ENCODE peak calls at places on chromosomes 16 and 17, in six cellular contexts. One of them, this sample, is unnamed.

GRCh38 chr17:40515491-40516041 is 14.1 kb upstream of the TNS4 start:
- DNase-seq in body of pancreas: no peak
- DNase-seq in lower leg skin: no peak
- DNase-seq in tibial artery: peak; percentile 32
- DNase-seq in lower lobe of right lung: no peak
- DNase-seq in tibial nerve: no peak
- DNase-seq in this sample: no peak

GRCh38 chr17:1783834-1784611 is 22.2 kb downstream of the SERPINF1 start:
- DNase-seq in body of pancreas: peak; percentile 67
- DNase-seq in lower lobe of right lung: peak; percentile 86
- DNase-seq in lower leg skin: peak; percentile 93
- DNase-seq in tibial artery: peak; percentile 96
- DNase-seq in tibial nerve: peak; percentile 82
- DNase-seq in this sample: no peak

GRCh38 chr17:73900516-73900915 is 256.3 kb upstream of the SDK2 start:
- DNase-seq in lower lobe of right lung: no peak
- DNase-seq in tibial nerve: no peak
- DNase-seq in lower leg skin: no peak
- DNase-seq in tibial artery: no peak
- DNase-seq in body of pancreas: no peak
- DNase-seq in this sample: no peak

GRCh38 chr17:60601443-60602384 is 1.7 kb downstream of the PPM1D start:
- DNase-seq in tibial artery: no peak
- DNase-seq in lower leg skin: peak; percentile 40
- DNase-seq in tibial nerve: no peak
- DNase-seq in body of pancreas: peak; percentile 69
- DNase-seq in lower lobe of right lung: no peak
- DNase-seq in this sample: no peak

GRCh38 chr16:12262454-12263180 is 286.1 kb downstream of the SNX29 start:
- DNase-seq in body of pancreas: peak; percentile 56
- DNase-seq in tibial artery: no peak
- DNase-seq in lower leg skin: no peak
- DNase-seq in tibial nerve: no peak
- DNase-seq in lower lobe of right lung: no peak
- DNase-seq in this sample: no peak

GRCh38 chr16:57513371-57514102 is 22.8 kb downstream of the CCDC102A start:
- DNase-seq in lower lobe of right lung: peak; percentile 79
- DNase-seq in tibial nerve: no peak
- DNase-seq in lower leg skin: no peak
- DNase-seq in tibial artery: no peak
- DNase-seq in body of pancreas: no peak
- DNase-seq in this sample: no peak

GRCh38 chr17:79943354-79944241 is 92.1 kb downstream of the TBC1D16 start:
- DNase-seq in body of pancreas: no peak
- DNase-seq in lower lobe of right lung: peak; percentile 34
- DNase-seq in tibial nerve: no peak
- DNase-seq in lower leg skin: no peak
- DNase-seq in tibial artery: peak; percentile 59
- DNase-seq in this sample: no peak

GRCh38 chr16:4315185-4316102 is at the start of gene GLIS2:
- DNase-seq in tibial nerve: peak; percentile 66
- DNase-seq in lower leg skin: no peak
- DNase-seq in lower lobe of right lung: peak; percentile 83
- DNase-seq in tibial artery: peak; percentile 89
- DNase-seq in body of pancreas: peak; percentile 80
- DNase-seq in this sample: no peak

GRCh38 chr17:83182620-83183063 is 103.2 kb downstream of the METRNL start:
- DNase-seq in tibial nerve: peak; percentile 7
- DNase-seq in lower lobe of right lung: peak; percentile 62
- DNase-seq in lower leg skin: peak; percentile 83
- DNase-seq in body of pancreas: no peak
- DNase-seq in tibial artery: peak; percentile 73
- DNase-seq in this sample: no peak

DNA sequence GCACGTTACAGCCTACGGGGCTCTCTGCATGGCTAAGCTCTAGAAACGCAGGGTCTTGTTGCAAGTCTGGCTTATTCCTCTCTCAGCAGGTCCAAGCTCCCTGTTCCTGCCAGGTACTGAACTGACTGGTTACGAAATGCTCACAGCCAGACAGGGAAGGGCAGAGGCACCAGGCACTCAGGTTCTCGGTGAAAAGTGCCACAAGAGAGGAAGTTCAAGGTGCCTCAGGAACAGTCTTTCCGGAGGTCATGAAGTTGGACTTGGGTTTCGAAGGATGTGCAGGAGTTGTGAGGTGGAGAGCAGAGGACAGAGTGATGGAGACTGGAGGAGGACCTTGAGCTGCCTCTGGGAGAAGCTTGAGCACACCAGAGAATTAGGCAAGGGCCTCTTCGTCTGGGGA is 124.7 kb upstream of the GSE1 start:
- DNase-seq in lower leg skin: no peak
- DNase-seq in tibial nerve: no peak
- DNase-seq in body of pancreas: no peak
- DNase-seq in tibial artery: no peak
- DNase-seq in lower lobe of right lung: no peak
- DNase-seq in this sample: no peak
- H3K4me3 ChIP-seq in lower leg skin: no peak overlapping the region
- H3K4me3 ChIP-seq in tibial nerve: no peak overlapping the region
- H3K4me3 ChIP-seq in body of pancreas: no peak overlapping the region
- H3K4me3 ChIP-seq in tibial artery: no peak overlapping the region
- H3K4me3 ChIP-seq in lower lobe of right lung: no peak overlapping the region
- H3K4me3 ChIP-seq in this sample: no peak overlapping the region

GRCh38 chr17:46061435-46061834 is 62.4 kb downstream of the STH start:
- DNase-seq in tibial nerve: no peak
- DNase-seq in lower lobe of right lung: no peak
- DNase-seq in lower leg skin: no peak
- DNase-seq in tibial artery: no peak
- DNase-seq in body of pancreas: no peak
- DNase-seq in this sample: no peak
- TF ChIP-seq CTCF in tibial nerve: no peak
- TF ChIP-seq CTCF in lower lobe of right lung: peak; percentile 30
- TF ChIP-seq CTCF in lower leg skin: no peak
- TF ChIP-seq CTCF in tibial artery: peak; percentile 25
- TF ChIP-seq CTCF in body of pancreas: peak; percentile 46
- TF ChIP-seq CTCF in this sample: peak; percentile 14

GRCh38 chr17:13031718-13032350 is 14.0 kb upstream of the ELAC2 start:
- DNase-seq in lower lobe of right lung: peak; percentile 58
- DNase-seq in lower leg skin: peak; percentile 25
- DNase-seq in tibial artery: no peak
- DNase-seq in tibial nerve: no peak
- DNase-seq in body of pancreas: peak; percentile 58
- DNase-seq in this sample: peak; percentile 19
- H3K4me3 ChIP-seq in lower lobe of right lung: no peak overlapping the region
- H3K4me3 ChIP-seq in lower leg skin: no peak overlapping the region
- H3K4me3 ChIP-seq in tibial artery: no peak overlapping the region
- H3K4me3 ChIP-seq in tibial nerve: no peak overlapping the region
- H3K4me3 ChIP-seq in body of pancreas: no peak overlapping the region
- H3K4me3 ChIP-seq in this sample: no peak overlapping the region

DNA sequence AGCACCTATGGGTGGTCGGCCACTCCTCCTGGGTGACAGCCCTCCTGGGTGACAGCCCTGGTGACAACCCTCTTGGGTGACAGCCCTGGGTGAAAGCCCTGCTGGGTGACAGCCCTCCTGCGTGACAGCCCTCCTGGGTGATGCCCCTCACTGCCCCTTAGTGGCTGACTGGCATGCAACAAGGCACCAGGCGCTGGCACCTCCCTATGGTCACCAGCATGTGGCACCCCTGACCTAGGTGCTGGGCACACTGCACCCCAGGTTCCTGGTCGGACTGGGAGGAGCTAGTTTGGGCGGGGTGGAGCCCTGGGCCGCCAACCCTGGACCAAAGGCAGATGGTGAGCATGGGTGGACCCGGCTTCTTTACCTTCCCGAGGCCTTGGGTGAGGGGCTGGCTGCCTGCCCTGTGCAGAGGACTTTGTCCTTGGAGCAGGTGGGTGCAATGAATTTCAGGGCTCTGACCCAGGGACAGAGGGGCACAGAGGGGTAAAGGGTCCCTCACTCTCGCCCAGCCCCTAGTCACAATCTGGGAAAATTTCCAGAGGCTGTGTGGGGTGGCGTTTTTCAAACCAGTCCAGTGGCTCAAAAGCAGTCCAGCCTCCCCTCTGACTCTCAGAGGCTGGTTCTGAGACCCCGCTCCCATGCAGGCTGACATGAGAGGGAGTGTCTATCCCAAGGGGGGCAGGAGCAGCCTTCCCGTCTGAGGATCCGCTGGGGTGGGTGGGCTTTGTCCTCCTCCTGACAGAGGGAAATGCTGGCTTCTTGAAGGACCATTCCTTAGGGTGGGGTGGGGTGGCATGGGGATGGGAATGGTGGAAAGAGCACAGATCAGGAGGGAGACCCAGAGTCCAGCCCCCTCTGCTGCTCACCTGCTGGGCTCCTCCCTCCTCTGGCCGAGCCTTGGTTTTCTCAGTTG is 25.9 kb upstream of the TNFRSF13B start:
- DNase-seq in lower leg skin: no peak
- DNase-seq in lower lobe of right lung: no peak
- DNase-seq in body of pancreas: no peak
- DNase-seq in tibial artery: peak; percentile 61
- DNase-seq in tibial nerve: no peak
- DNase-seq in this sample: no peak
- TF ChIP-seq CTCF in lower leg skin: no peak
- TF ChIP-seq CTCF in lower lobe of right lung: no peak
- TF ChIP-seq CTCF in body of pancreas: no peak
- TF ChIP-seq CTCF in tibial artery: no peak
- TF ChIP-seq CTCF in tibial nerve: no peak
- TF ChIP-seq CTCF in this sample: peak; percentile 35

GRCh38 chr16:14303654-14304394 is 232.7 kb downstream of the MRTFB start:
- DNase-seq in tibial artery: peak; percentile 85
- DNase-seq in lower lobe of right lung: no peak
- DNase-seq in tibial nerve: no peak
- DNase-seq in lower leg skin: no peak
- DNase-seq in body of pancreas: peak; percentile 55
- DNase-seq in this sample: no peak
- H3K4me3 ChIP-seq in tibial artery: peak overlapping the region; percentile 82
- H3K4me3 ChIP-seq in lower lobe of right lung: peak overlapping the region; percentile 74
- H3K4me3 ChIP-seq in tibial nerve: peak overlapping the region; percentile 86
- H3K4me3 ChIP-seq in lower leg skin: peak overlapping the region; percentile 10
- H3K4me3 ChIP-seq in body of pancreas: peak overlapping the region; percentile 87
- H3K4me3 ChIP-seq in this sample: peak overlapping the region; percentile 66

GRCh38 chr17:58475985-58476384 is 12.2 kb downstream of the HSF5 start:
- DNase-seq in lower leg skin: no peak
- DNase-seq in lower lobe of right lung: no peak
- DNase-seq in body of pancreas: no peak
- DNase-seq in tibial nerve: no peak
- DNase-seq in tibial artery: no peak
- DNase-seq in this sample: no peak
- TF ChIP-seq CTCF in lower leg skin: no peak
- TF ChIP-seq CTCF in lower lobe of right lung: no peak
- TF ChIP-seq CTCF in body of pancreas: no peak
- TF ChIP-seq CTCF in tibial nerve: no peak
- TF ChIP-seq CTCF in tibial artery: no peak
- TF ChIP-seq CTCF in this sample: no peak